ENCODE peak calls at places on chromosomes 12 and 14, in seven cellular contexts. L, U, E, T, Y, H and K are unnamed samples. For H3K27me3, the result is how much of the 10 kb centered on the place peaks cover.

GRCh38 chr12:45388545-45388944 is 172.7 kb downstream of the ANO6 start:
- DNase-seq in L (peak), U (no peak), E (peak), T (peak), Y (peak), H (no peak), K (peak)

GRCh38 chr12:13417516-13417915 is 221.0 kb downstream of the EMP1 start:
- DNase-seq in L (no peak), U (no peak), E (no peak), T (no peak), Y (no peak), H (no peak), K (no peak)

GRCh38 chr12:11856971-11857370 is 207.5 kb downstream of the ETV6 start:
- DNase-seq in L (no peak), U (no peak), E (no peak), T (no peak), Y (no peak), H (peak), K (no peak)

GRCh38 chr14:33118653-33119052 is 180.0 kb downstream of the NPAS3 start:
- DNase-seq in L (no peak), U (no peak), E (peak), T (no peak), Y (no peak), H (no peak), K (no peak)

GRCh38 chr14:61750708-61751474 is 11.3 kb upstream of the SNAPC1 start:
- DNase-seq in L (peak), U (peak), E (peak), T (peak), Y (peak), H (peak), K (peak)

GRCh38 chr12:30805959-30806358 is 51.2 kb upstream of the CAPRIN2 start:
- DNase-seq in L (no peak), U (no peak), E (no peak), T (no peak), Y (no peak), H (peak), K (no peak)

GRCh38 chr14:77036484-77037337 is 8.2 kb upstream of the IRF2BPL start:
- DNase-seq in L (no peak), U (no peak), E (no peak), T (no peak), Y (no peak), H (no peak), K (no peak)

GRCh38 chr12:46456356-46457334 is 84.1 kb upstream of the SLC38A2 start:
- DNase-seq in L (no peak), U (no peak), E (no peak), T (no peak), Y (no peak), H (no peak), K (no peak)

GRCh38 chr12:42474391-42474790 is 115.2 kb downstream of the PRICKLE1 start:
- DNase-seq in L (no peak), U (no peak), E (no peak), T (no peak), Y (no peak), H (peak), K (no peak)

GRCh38 chr12:112328411-112329124 is 53.7 kb downstream of the HECTD4 start:
- DNase-seq in L (no peak), U (no peak), E (no peak), T (no peak), Y (no peak), H (no peak), K (no peak)

GRCh38 chr12:51419473-51420228 is 5.0 kb upstream of the SLC4A8 start:
- DNase-seq in L (no peak), U (no peak), E (no peak), T (no peak), Y (peak), H (peak), K (no peak)

GRCh38 chr14:68787235-68787727 is 5.6 kb downstream of the ZFP36L1 start:
- DNase-seq in L (peak), U (peak), E (peak), T (no peak), Y (peak), H (peak), K (peak)

GRCh38 chr14:65173973-65174693 is 71.8 kb upstream of the MAX start:
- DNase-seq in L (no peak), U (no peak), E (no peak), T (no peak), Y (peak), H (no peak), K (no peak)

GRCh38 chr14:75980856-75981255 is 939 bp downstream of the TGFB3 start:
- DNase-seq in L (no peak), U (peak), E (no peak), T (no peak), Y (no peak), H (peak), K (no peak)

GRCh38 chr12:51868821-51869489 is 18.9 kb upstream of the ANKRD33 start:
- DNase-seq in L (peak), U (no peak), E (no peak), T (peak), Y (peak), H (no peak), K (no peak)

GRCh38 chr14:23068792-23069412 is 11.6 kb upstream of the CDH24 start:
- DNase-seq in L (peak), U (peak), E (peak), T (peak), Y (peak), H (peak), K (peak)

GRCh38 chr12:77914089-77914488 is 83.4 kb downstream of the NAV3 start:
- DNase-seq in L (no peak), U (no peak), E (no peak), T (no peak), Y (no peak), H (no peak), K (no peak)

GRCh38 chr14:76780875-76781647 is 19.8 kb downstream of the VASH1 start:
- DNase-seq in L (no peak), U (peak), E (no peak), T (no peak), Y (no peak), H (no peak), K (no peak)

GRCh38 chr12:20356048-20356447 is 12.3 kb upstream of the PDE3A start:
- DNase-seq in L (no peak), U (no peak), E (no peak), T (no peak), Y (no peak), H (no peak), K (no peak)

GRCh38 chr12:98156697-98157096 is 358.7 kb upstream of the TMPO start:
- DNase-seq in L (no peak), U (no peak), E (no peak), T (no peak), Y (no peak), H (no peak), K (no peak)

GRCh38 chr14:69592923-69593677 is 18.3 kb upstream of the SUSD6 start:
- DNase-seq in L (no peak), U (peak), E (peak), T (no peak), Y (no peak), H (peak), K (peak)

GRCh38 chr14:74941676-74942097 is 13.7 kb downstream of the PGF start:
- DNase-seq in L (peak), U (peak), E (peak), T (no peak), Y (no peak), H (peak), K (no peak)

GRCh38 chr12:131796754-131797587 is 31.2 kb upstream of the MMP17 start:
- DNase-seq in L (no peak), U (no peak), E (no peak), T (no peak), Y (peak), H (no peak), K (no peak)

GRCh38 chr12:107319536-107320030 is 226.2 kb upstream of the CRY1 start:
- DNase-seq in L (no peak), U (no peak), E (peak), T (no peak), Y (no peak), H (no peak), K (no peak)

GRCh38 chr12:52461693-52462092 is 9.7 kb upstream of the KRT6B start:
- DNase-seq in L (no peak), U (no peak), E (no peak), T (no peak), Y (no peak), H (no peak), K (no peak)

GRCh38 chr14:75981426-75981825 is 369 bp downstream of the TGFB3 start:
- DNase-seq in L (peak), U (no peak), E (peak), T (no peak), Y (peak), H (no peak), K (no peak)

GRCh38 chr14:59882957-59883356 is 12.4 kb upstream of the RTN1 start:
- DNase-seq in L (no peak), U (no peak), E (no peak), T (no peak), Y (peak), H (peak), K (no peak)

GRCh38 chr14:71481215-71481614 is 451.0 kb upstream of the RGS6 start:
- DNase-seq in L (no peak), U (no peak), E (no peak), T (no peak), Y (no peak), H (no peak), K (no peak)

GRCh38 chr12:54689984-54690383 is 41.8 kb upstream of the DCD start:
- DNase-seq in L (no peak), U (no peak), E (peak), T (no peak), Y (peak), H (no peak), K (no peak)

GRCh38 chr14:49051328-49052060 is 534.7 kb downstream of the RPS29 start:
- DNase-seq in L (no peak), U (no peak), E (no peak), T (no peak), Y (no peak), H (no peak), K (no peak)

GRCh38 chr12:25106818-25107217 is 88.1 kb downstream of the DNAI7 start:
- DNase-seq in L (no peak), U (no peak), E (no peak), T (no peak), Y (no peak), H (no peak), K (no peak)

DNA sequence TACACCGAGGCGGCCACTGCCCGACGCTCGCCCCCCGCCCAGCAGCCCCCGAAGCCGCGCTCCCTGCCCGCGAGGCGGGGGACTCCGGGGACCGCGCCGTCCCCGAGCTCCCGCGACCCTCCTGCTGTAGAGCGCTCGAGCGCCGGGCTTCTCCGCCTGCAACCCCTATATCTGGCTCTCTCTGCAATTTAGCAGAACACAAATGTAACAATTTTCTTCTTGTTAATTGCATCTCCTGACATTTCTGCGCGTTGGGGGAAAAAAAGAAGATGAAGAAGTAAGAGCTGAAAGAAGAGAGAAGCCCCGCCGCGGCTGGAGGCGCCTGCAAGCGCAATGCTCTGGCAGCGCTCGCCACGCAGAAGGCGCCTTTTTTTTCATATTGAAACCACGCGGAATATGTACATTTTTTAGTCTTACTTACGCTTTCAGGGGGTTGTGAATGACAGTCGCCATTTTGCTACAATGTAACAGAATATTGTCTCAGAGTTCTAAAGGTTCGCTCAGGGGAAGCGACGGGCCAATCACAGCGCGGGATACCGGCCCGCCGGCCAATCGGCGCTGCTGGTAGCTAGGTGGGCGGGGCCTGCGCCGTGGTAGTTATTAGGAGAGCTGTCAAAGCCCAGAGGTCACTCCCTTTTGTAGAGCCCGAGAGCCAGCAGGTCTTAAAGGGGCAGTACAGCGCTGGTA is at the start of gene DPF3:
- DNase-seq in L (peak), U (peak), E (peak), T (peak), Y (peak), H (peak), K (peak)
- H3K27me3 ChIP-seq in L (under half), U (under half), E (half or more), T (under half), Y (half or more), H (under half), K (under half)

GRCh38 chr14:105508069-105508468 is 17.0 kb downstream of the TEDC1 start:
- DNase-seq in L (no peak), U (no peak), E (no peak), T (no peak), Y (no peak), H (no peak), K (no peak)
- H3K27me3 ChIP-seq in L (under half), U (under half), E (under half), T (under half), Y (under half), H (under half), K (under half)

DNA sequence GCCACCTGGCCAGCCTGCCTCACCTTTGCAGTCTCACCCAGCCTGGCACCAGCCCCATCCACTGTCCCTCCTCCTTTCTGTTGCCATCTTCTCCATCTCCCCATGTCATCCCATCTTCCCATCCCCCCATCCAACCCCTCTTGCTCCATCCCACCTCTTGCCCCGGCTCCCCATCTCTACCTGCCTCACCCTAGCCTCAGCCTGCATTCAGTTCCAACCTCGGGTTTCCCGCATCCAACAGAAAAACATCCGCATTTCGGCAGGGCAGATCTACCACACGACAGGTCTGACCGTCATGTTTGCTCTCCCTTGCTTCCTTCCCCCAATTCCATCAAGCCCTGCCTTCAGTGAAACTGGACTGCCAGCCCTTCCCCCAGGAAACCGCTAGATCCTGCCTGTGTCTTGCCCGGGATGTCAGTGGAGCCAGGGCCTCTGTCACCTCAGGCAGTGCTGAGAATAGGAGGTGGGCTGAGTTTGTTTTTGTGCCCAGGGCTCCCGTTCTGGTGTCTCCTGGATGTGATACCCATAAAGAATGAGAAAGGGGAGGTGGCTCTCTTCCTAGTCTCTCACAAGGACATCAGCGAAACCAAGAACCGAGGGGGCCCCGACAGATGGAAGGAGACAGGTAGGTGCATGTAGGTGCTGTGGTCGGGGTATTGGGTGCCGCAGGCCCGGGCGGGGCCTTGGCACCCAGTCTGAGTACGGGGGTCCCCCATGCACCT is 2.5 kb downstream of the KCNH3 start:
- DNase-seq in L (no peak), U (no peak), E (no peak), T (no peak), Y (no peak), H (no peak), K (no peak)
- H3K27me3 ChIP-seq in L (under half), U (under half), E (half or more), T (under half), Y (half or more), H (under half), K (under half)

GRCh38 chr14:101446387-101446969 is 114.8 kb upstream of the DIO3 start:
- DNase-seq in L (no peak), U (no peak), E (no peak), T (no peak), Y (no peak), H (no peak), K (no peak)
- H3K27me3 ChIP-seq in L (under half), U (under half), E (under half), T (under half), Y (under half), H (under half), K (under half)

GRCh38 chr12:10143205-10143604 is 13.2 kb upstream of the CLEC7A start:
- DNase-seq in L (no peak), U (no peak), E (no peak), T (no peak), Y (no peak), H (peak), K (no peak)
- H3K27me3 ChIP-seq in L (under half), U (under half), E (under half), T (under half), Y (under half), H (under half), K (under half)

DNA sequence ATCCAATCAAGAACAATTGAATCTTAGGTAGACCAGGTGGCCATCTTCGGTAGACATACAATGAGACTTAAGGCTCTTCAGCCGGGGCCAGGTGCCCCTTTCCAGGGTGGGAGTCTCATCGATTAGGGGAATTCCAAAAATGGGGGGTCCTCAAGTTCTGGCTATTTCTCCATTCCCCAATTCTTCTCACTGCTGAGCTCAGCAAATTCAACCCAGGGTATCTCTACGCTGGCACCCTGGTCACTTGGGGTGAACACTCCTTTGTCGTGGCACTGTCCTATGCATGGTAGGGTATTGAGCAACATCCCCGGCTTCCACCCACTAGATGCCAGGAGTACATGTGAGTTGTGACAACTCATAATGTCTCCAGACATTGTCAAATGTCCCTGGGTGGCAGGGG is 34.9 kb upstream of the FBXO21 start:
- DNase-seq in L (no peak), U (no peak), E (no peak), T (no peak), Y (no peak), H (no peak), K (no peak)
- H3K27me3 ChIP-seq in L (under half), U (under half), E (under half), T (under half), Y (under half), H (under half), K (under half)